ENCODE peak calls at places on chromosomes 2 and 18, in six cellular contexts. V is GM23248, C is fibroblast of lung, Q is K562, G is HCT116, J is PC-3. E is an unnamed sample.

GRCh38 chr2:11980809-11981208 is 234.4 kb downstream of the LPIN1 start:
- DNase-seq in J (no peak), C (no peak), Q (no peak), V (no peak), G (no peak), E (no peak)

GRCh38 chr2:131105950-131106801 is 1.0 kb downstream of the PLEKHB2 start:
- DNase-seq in Q (peak), G (no peak), C (peak), J (peak), V (peak), E (peak)

GRCh38 chr18:35089382-35089781 is 48.2 kb downstream of the MAPRE2 start:
- DNase-seq in J (no peak), Q (no peak), V (peak), C (no peak), G (no peak), E (no peak)

GRCh38 chr2:54539683-54540082 is 83.6 kb downstream of the SPTBN1 start:
- DNase-seq in Q (no peak), V (no peak), J (no peak), G (no peak), C (no peak), E (no peak)

GRCh38 chr18:9433616-9434239 is 41.6 kb upstream of the RALBP1 start:
- DNase-seq in G (no peak), V (no peak), J (no peak), C (peak), Q (no peak), E (no peak)

GRCh38 chr2:7034313-7034712 is 117.1 kb downstream of the RNF144A start:
- DNase-seq in G (no peak), V (peak), C (peak), Q (no peak), J (peak), E (peak)

GRCh38 chr18:50297621-50298442 is 10.3 kb upstream of the CXXC1 start:
- DNase-seq in J (no peak), C (peak), Q (no peak), V (peak), G (no peak), E (peak)

GRCh38 chr2:159002465-159003130 is 34.2 kb downstream of the TANC1 start:
- DNase-seq in V (no peak), J (no peak), C (no peak), Q (no peak), G (no peak), E (no peak)

GRCh38 chr2:18639756-18640453 is 50.5 kb upstream of the NT5C1B start:
- DNase-seq in J (peak), V (no peak), G (no peak), Q (no peak), C (no peak), E (peak)

GRCh38 chr2:160306985-160307384 is 106.9 kb upstream of the ITGB6 start:
- DNase-seq in J (no peak), Q (no peak), V (peak), C (peak), G (no peak), E (no peak)

GRCh38 chr2:120880381-120880780 is 144.7 kb downstream of the GLI2 start:
- DNase-seq in J (no peak), C (peak), Q (no peak), G (no peak), V (no peak), E (no peak)

DNA sequence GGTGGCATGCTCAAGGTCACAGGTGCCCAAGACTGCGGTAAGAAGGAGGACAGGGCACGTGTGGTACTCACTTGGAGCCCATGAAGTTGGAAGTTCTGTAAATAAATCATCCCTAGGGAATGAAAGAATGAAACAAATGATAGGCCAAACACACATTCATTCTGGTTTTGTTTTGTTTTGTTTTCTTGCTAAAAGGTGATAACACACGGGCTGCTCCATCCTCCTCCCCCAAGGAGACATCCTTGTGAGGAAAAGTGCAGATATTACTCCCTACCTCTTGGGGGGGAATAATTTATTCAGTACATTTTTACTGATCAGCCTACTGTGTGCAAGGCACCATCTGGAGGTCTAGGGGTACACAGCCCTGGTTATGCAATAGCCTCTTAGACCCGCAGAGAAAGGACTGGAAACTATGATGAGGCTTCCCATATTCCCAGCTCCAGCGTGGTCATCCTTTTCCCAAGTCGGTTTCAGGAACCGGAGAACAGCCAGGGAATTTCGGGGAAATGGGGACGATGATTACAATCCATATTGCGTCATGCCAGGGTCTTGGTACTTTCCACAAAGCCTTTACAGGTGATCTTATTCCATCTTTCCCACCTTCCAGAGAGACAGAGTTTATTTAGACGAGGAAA is 6.3 kb downstream of the RAX start:
- DNase-seq in G (no peak), C (no peak), Q (no peak), J (no peak), V (no peak), E (no peak)
- TF ChIP-seq EZH2 in G (no peak), C (peak), Q (no peak), J (no peak), V (peak), E (no peak)

GRCh38 chr2:127394464-127394863 is 6.7 kb upstream of the MAP3K2 start:
- DNase-seq in G (no peak), Q (no peak), J (no peak), C (no peak), V (no peak), E (no peak)

GRCh38 chr2:127397568-127398238 is 9.9 kb upstream of the MAP3K2 start:
- DNase-seq in Q (no peak), V (no peak), J (no peak), C (no peak), G (no peak), E (no peak)

GRCh38 chr2:127400897-127401756 is 13.4 kb upstream of the MAP3K2 start:
- DNase-seq in Q (peak), G (no peak), V (peak), C (peak), J (peak), E (no peak)

GRCh38 chr2:127400533-127400896 is 12.7 kb upstream of the MAP3K2 start:
- DNase-seq in G (no peak), J (no peak), V (no peak), C (no peak), Q (no peak), E (no peak)

DNA sequence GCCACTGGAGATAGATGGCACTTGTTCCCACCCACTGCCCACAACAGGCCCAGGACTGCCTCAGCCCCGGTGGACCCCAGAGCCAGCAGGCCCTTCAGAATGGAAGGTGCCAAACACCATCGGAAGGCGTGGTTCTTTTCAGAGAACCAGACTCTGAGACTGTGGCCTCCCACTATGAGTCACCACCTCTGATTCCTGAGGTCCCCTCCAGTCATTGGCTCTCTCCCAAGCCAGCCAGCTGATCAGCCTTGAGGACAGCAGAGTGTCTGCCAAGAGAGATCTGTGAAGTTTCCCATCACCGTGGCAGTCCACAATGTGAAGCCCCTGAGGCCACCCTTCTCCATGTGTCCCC is 10.4 kb upstream of the MAP3K2 start:
- DNase-seq in V (peak), J (peak), Q (peak), G (peak), C (peak), E (peak)
- H3K4me2 ChIP-seq in V (no peak), J (peak), Q (peak), G (peak), C (no peak), E (no peak)

DNA sequence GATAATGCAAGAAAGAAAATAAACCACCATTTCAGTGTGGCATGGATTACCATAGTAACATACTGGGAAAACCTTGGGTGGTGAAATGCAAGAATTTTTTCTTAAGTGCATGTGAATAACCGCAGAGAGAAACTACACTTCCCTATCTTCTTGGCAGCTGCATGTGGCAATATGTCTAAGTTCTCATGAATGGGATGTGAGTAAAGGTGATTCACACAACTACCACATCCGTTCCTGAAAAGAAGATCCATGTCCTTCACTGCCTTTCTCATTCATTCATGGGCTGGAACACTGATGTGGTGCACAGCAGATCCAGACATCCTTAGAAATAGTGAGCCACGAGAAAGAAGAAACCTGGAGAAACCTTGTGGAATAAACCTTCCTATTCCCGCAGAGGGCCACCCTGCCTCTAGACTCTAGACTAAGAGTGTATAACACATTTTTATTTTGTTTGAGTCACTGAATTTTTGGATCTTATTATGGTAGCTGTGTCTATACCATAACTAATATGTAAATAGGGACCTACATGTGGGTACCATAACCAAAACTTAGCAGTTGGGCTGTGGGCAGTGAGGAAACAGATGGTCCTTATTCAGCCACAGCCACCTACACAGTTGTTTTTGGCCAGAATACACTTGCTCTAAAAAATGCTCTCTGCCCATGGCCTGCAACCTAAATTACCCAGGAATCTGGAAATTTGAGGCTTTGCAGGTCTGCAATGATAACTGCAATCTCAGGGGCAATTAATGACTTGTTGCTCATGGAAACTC is 573.3 kb downstream of the LRP1B start:
- DNase-seq in Q (no peak), J (peak), V (peak), G (no peak), C (peak), E (peak)
- H3K27ac ChIP-seq in Q (no peak), J (no peak), V (no peak), G (no peak), C (no peak), E (no peak)

DNA sequence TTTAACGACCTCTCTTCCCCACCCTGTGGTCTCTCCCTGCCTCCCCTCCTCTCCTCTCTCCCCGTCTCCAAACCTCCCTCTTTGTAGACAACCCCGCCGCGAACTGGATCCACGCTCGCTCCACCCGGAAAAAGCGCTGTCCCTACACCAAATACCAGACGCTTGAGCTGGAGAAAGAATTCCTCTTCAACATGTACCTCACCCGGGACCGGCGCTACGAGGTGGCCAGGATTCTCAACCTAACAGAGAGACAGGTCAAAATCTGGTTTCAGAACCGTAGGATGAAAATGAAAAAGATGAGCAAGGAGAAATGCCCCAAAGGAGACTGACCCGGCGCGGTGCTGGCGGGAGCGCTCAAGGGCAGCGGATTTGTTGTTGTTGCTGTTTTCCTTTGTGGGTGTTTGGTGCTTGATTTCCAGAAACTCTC is 1.3 kb downstream of the HOXD9 start:
- DNase-seq in J (no peak), C (no peak), V (no peak), G (no peak), Q (no peak), E (no peak)
- TF ChIP-seq EZH2 in J (no peak), C (peak), V (no peak), G (no peak), Q (peak), E (peak)

GRCh38 chr18:12282436-12283039 is 25.5 kb upstream of the TUBB6 start:
- DNase-seq in C (peak), Q (no peak), J (peak), G (no peak), V (peak), E (no peak)

GRCh38 chr18:12281861-12282260 is 26.2 kb upstream of the TUBB6 start:
- DNase-seq in J (no peak), Q (no peak), C (no peak), G (no peak), V (no peak), E (no peak)

GRCh38 chr18:12278153-12278764 is 24.1 kb downstream of the CIDEA start:
- DNase-seq in G (no peak), C (peak), V (peak), Q (no peak), J (peak), E (no peak)

GRCh38 chr18:12278765-12279682 is 24.9 kb downstream of the CIDEA start:
- DNase-seq in Q (no peak), G (no peak), V (peak), C (peak), J (no peak), E (peak)

GRCh38 chr18:12279781-12280531 is 25.8 kb downstream of the CIDEA start:
- DNase-seq in C (no peak), J (no peak), V (no peak), G (no peak), Q (no peak), E (no peak)
- H3K4me2 ChIP-seq in C (peak), J (no peak), V (peak), G (no peak), Q (no peak), E (peak)

GRCh38 chr2:166230024-166230723 is 102.4 kb upstream of the SCN1A start:
- DNase-seq in J (peak), G (no peak), C (peak), Q (no peak), V (peak), E (peak)
- H3K27ac ChIP-seq in J (peak), G (no peak), C (peak), Q (no peak), V (no peak), E (peak)